ENCODE peak calls at places on chromosomes 16 and 17, in seven cellular contexts. P is HepG2, F is tibial nerve, Q is IMR-90, B is body of pancreas, M is stomach, Z is testis. G is an unnamed sample. For H3K4me1, the result is how much of the 10 kb centered on the place peaks cover.

GRCh38 chr17:65278050-65278819 is 141.1 kb downstream of the RGS9 start:
- DNase-seq in P (peak), F (no peak), Q (peak), B (peak), M (peak), Z (peak), G (peak)

GRCh38 chr16:57865746-57866528 is 63.6 kb upstream of the KIFC3 start:
- DNase-seq in P (no peak), F (no peak), Q (no peak), B (no peak), M (no peak), Z (no peak), G (no peak)

GRCh38 chr17:77100009-77100408 is 40.8 kb upstream of the SEC14L1 start:
- DNase-seq in P (no peak), F (peak), Q (no peak), B (no peak), M (peak), Z (peak), G (peak)

GRCh38 chr16:54649846-54650245 is 280.8 kb upstream of the IRX5 start:
- DNase-seq in P (no peak), F (no peak), Q (no peak), B (no peak), M (no peak), Z (no peak), G (no peak)

GRCh38 chr17:44318077-44318892 is 6.3 kb downstream of the SLC25A39 start:
- DNase-seq in P (no peak), F (no peak), Q (no peak), B (no peak), M (no peak), Z (no peak), G (no peak)

GRCh38 chr17:76911299-76912007 is 43.2 kb downstream of the MGAT5B start:
- DNase-seq in P (no peak), F (no peak), Q (no peak), B (no peak), M (no peak), Z (no peak), G (no peak)

GRCh38 chr17:56173958-56174357 is 20.7 kb downstream of the ANKFN1 start:
- DNase-seq in P (no peak), F (no peak), Q (no peak), B (no peak), M (no peak), Z (no peak), G (no peak)

GRCh38 chr17:69492410-69493071 is 78.0 kb downstream of the MAP2K6 start:
- DNase-seq in P (no peak), F (no peak), Q (peak), B (no peak), M (no peak), Z (no peak), G (no peak)

GRCh38 chr17:13650096-13650675 is 48.5 kb upstream of the HS3ST3A1 start:
- DNase-seq in P (no peak), F (no peak), Q (peak), B (no peak), M (no peak), Z (no peak), G (no peak)

GRCh38 chr16:48542020-48542473 is 67.9 kb downstream of the N4BP1 start:
- DNase-seq in P (no peak), F (peak), Q (peak), B (no peak), M (no peak), Z (peak), G (peak)

GRCh38 chr17:81254955-81255717 is 16.0 kb downstream of the NDUFAF8 start:
- DNase-seq in P (peak), F (peak), Q (peak), B (peak), M (peak), Z (peak), G (peak)

GRCh38 chr16:59198487-59198886 is 464.4 kb upstream of the GOT2 start:
- DNase-seq in P (no peak), F (no peak), Q (no peak), B (no peak), M (no peak), Z (no peak), G (no peak)

GRCh38 chr17:59353936-59354755 is 22.7 kb downstream of the YPEL2 start:
- DNase-seq in P (no peak), F (no peak), Q (no peak), B (no peak), M (no peak), Z (no peak), G (no peak)

GRCh38 chr17:22266231-22266630 is 573.9 kb downstream of the KCNJ18 start:
- DNase-seq in P (no peak), F (no peak), Q (no peak), B (no peak), M (peak), Z (peak), G (no peak)

GRCh38 chr16:88815901-88816589 is 4.3 kb upstream of the APRT start:
- DNase-seq in P (peak), F (no peak), Q (no peak), B (peak), M (peak), Z (no peak), G (peak)

GRCh38 chr17:76534831-76535732 is 2.4 kb downstream of the CYGB start:
- DNase-seq in P (no peak), F (no peak), Q (no peak), B (no peak), M (no peak), Z (no peak), G (no peak)

GRCh38 chr17:43956222-43956621 is 2.5 kb upstream of the PYY start:
- DNase-seq in P (no peak), F (no peak), Q (no peak), B (no peak), M (no peak), Z (no peak), G (no peak)

GRCh38 chr16:86355538-86355937 is 154.8 kb upstream of the FOXF1 start:
- DNase-seq in P (no peak), F (no peak), Q (peak), B (no peak), M (no peak), Z (no peak), G (no peak)

GRCh38 chr17:73309727-73310555 is 1.9 kb downstream of the CDC42EP4 start:
- DNase-seq in P (no peak), F (no peak), Q (no peak), B (peak), M (peak), Z (peak), G (peak)

GRCh38 chr16:21645261-21645721 is 7.1 kb downstream of the IGSF6 start:
- DNase-seq in P (no peak), F (no peak), Q (peak), B (no peak), M (no peak), Z (no peak), G (no peak)

GRCh38 chr16:69465083-69465721 is 40.8 kb downstream of the CYB5B start:
- DNase-seq in P (peak), F (no peak), Q (peak), B (no peak), M (no peak), Z (no peak), G (peak)

GRCh38 chr16:59886021-59886420 is 1151.9 kb upstream of the GOT2 start:
- DNase-seq in P (no peak), F (peak), Q (peak), B (no peak), M (no peak), Z (peak), G (no peak)

GRCh38 chr16:8696880-8697279 is 22.5 kb downstream of the ABAT start:
- DNase-seq in P (no peak), F (no peak), Q (no peak), B (no peak), M (no peak), Z (no peak), G (no peak)

GRCh38 chr16:56641166-56641565 is 2.7 kb downstream of the MT1A start:
- DNase-seq in P (no peak), F (no peak), Q (no peak), B (no peak), M (no peak), Z (no peak), G (no peak)

GRCh38 chr17:79414520-79415065 is 196.3 kb downstream of the RBFOX3 start:
- DNase-seq in P (no peak), F (no peak), Q (no peak), B (no peak), M (no peak), Z (no peak), G (no peak)

GRCh38 chr16:83113317-83113716 is 486.5 kb downstream of the CDH13 start:
- DNase-seq in P (peak), F (no peak), Q (peak), B (no peak), M (no peak), Z (peak), G (no peak)

GRCh38 chr16:48393843-48394703 is 8.9 kb upstream of the SIAH1 start:
- DNase-seq in P (no peak), F (peak), Q (peak), B (peak), M (no peak), Z (peak), G (no peak)

GRCh38 chr17:79913451-79913850 is 74.2 kb upstream of the CBX4 start:
- DNase-seq in P (no peak), F (no peak), Q (no peak), B (no peak), M (no peak), Z (no peak), G (no peak)

GRCh38 chr17:52106638-52107261 is 51.8 kb downstream of the CA10 start:
- DNase-seq in P (peak), F (peak), Q (no peak), B (peak), M (peak), Z (peak), G (peak)

GRCh38 chr17:37490638-37491614 is 1.2 kb downstream of the DUSP14 start:
- DNase-seq in P (peak), F (no peak), Q (peak), B (peak), M (no peak), Z (peak), G (peak)

GRCh38 chr16:19389246-19389645 is 28.4 kb upstream of the TMC5 start:
- DNase-seq in P (peak), F (no peak), Q (no peak), B (peak), M (peak), Z (peak), G (peak)

GRCh38 chr17:63437287-63438091 is 8.6 kb downstream of the CYB561 start:
- DNase-seq in P (no peak), F (peak), Q (no peak), B (peak), M (peak), Z (peak), G (no peak)

GRCh38 chr17:60863892-60864673 is 186.4 kb downstream of the BCAS3 start:
- DNase-seq in P (no peak), F (no peak), Q (peak), B (no peak), M (no peak), Z (no peak), G (no peak)

GRCh38 chr17:73379814-73380213 is 68.0 kb upstream of the CDC42EP4 start:
- DNase-seq in P (no peak), F (no peak), Q (no peak), B (no peak), M (no peak), Z (no peak), G (no peak)

GRCh38 chr17:248337-249235 is 67.1 kb upstream of the DOC2B start:
- DNase-seq in P (no peak), F (peak), Q (no peak), B (peak), M (no peak), Z (no peak), G (peak)

GRCh38 chr16:68902376-68903345 is 59.3 kb downstream of the TANGO6 start:
- DNase-seq in P (peak), F (no peak), Q (peak), B (peak), M (no peak), Z (peak), G (peak)

GRCh38 chr16:5007256-5007655 is 26.5 kb downstream of the NAGPA start:
- DNase-seq in P (no peak), F (no peak), Q (no peak), B (no peak), M (no peak), Z (no peak), G (no peak)

GRCh38 chr16:25023541-25023940 is 8.4 kb upstream of the ARHGAP17 start:
- DNase-seq in P (no peak), F (no peak), Q (no peak), B (no peak), M (no peak), Z (no peak), G (no peak)

GRCh38 chr17:7404737-7405412 is 978 bp upstream of the TMEM256 start:
- DNase-seq in P (no peak), F (peak), Q (no peak), B (peak), M (peak), Z (peak), G (no peak)
- TF ChIP-seq POLR2A in P (no peak), F (peak), Q (peak), B (peak), M (no peak), Z (no peak), G (peak)

GRCh38 chr17:29722411-29723198 is 99.9 kb upstream of the CORO6 start:
- DNase-seq in P (no peak), F (peak), Q (peak), B (peak), M (no peak), Z (peak), G (peak)
- H3K4me1 ChIP-seq in P (under half), F (under half), Q (under half), B (under half), M (under half), Z (under half), G (under half)

GRCh38 chr16:62967606-62968005 is 931.4 kb upstream of the CDH8 start:
- DNase-seq in P (no peak), F (no peak), Q (no peak), B (no peak), M (no peak), Z (no peak), G (no peak)
- TF ChIP-seq POLR2A in P (no peak), F (no peak), Q (no peak), B (no peak), M (no peak), Z (no peak), G (no peak)

GRCh38 chr16:2949705-2950399 is 14.2 kb upstream of the KREMEN2 start:
- DNase-seq in P (no peak), F (no peak), Q (no peak), B (no peak), M (no peak), Z (no peak), G (no peak)
- H3K4me1 ChIP-seq in P (under half), F (under half), Q (under half), B (under half), M (under half), Z (under half), G (under half)

GRCh38 chr16:15672514-15673167 is 22.6 kb downstream of the NDE1 start:
- DNase-seq in P (peak), F (peak), Q (peak), B (peak), M (peak), Z (peak), G (peak)
- TF ChIP-seq POLR2A in P (peak), F (peak), Q (no peak), B (no peak), M (no peak), Z (no peak), G (no peak)

GRCh38 chr16:12440233-12440530 is 363.5 kb downstream of the CPPED1 start:
- DNase-seq in P (no peak), F (no peak), Q (peak), B (no peak), M (no peak), Z (no peak), G (no peak)
- H3K4me1 ChIP-seq in P (under half), F (under half), Q (under half), B (under half), M (under half), Z (under half), G (under half)

DNA sequence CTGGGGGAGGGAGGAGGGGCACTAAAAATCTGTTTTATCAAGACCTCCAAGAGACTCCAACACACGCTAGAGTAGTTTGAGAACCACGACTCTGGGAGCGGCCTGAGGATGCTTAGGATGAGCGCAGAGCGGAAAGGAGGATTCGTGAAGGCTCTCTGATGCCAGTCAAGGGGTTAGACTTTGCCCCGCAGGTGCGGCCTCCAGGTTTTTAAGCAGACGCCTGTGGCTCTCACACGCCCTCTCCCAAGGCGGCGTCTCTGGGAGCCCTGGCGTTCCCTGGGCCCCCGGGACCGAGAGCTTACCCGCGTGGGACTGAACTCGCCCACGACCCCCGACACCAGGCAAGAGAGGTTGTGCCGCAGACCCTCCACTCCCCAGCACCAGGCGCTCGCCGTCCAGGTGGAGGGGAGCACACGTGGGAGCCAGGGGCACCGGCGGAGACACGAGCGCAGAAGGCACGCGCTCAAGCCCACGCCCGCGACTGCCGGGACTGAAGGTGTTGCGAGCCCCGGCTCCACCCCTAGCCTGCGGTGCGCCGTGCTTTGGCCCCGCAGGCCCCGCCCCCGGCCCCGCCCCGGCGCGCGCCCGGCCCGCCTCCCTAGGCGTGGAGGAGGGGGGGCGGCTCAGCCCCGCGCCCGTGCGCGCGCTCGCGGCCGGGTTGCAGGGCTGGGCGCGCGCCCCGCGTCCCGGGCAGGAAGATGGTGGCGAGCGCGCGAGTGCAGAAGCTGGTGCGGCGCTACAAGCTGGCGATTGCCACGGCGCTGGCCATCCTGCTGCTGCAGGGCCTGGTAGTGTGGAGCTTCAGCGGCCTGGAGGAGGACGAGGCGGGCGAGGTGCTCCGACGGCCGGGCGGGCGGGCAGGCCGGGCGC is at the start of gene XYLT2:
- DNase-seq in P (peak), F (peak), Q (peak), B (peak), M (peak), Z (peak), G (peak)
- TF ChIP-seq POLR2A in P (peak), F (peak), Q (no peak), B (peak), M (no peak), Z (no peak), G (peak)

DNA sequence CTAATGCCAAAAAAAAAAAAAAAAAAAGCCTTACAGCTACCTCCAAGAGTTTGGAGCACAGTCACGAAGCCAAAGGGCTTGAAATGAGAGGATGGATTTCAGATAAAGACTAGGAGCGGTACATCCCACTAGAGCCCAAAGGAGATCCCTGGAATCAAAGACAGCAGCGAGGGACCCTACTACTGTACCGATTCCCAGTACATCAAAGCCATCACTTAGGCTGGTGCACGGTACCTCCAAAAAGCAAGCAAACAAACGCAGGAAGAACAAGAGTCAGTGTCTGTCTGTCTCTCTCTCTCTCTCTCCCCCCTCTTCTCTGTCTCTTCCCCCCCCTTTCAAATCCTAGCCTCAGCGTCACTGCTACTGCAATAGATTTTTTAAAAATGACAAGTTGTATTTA is 12.3 kb upstream of the ZFHX3 start:
- DNase-seq in P (no peak), F (no peak), Q (no peak), B (no peak), M (no peak), Z (no peak), G (no peak)
- H3K4me1 ChIP-seq in P (under half), F (under half), Q (under half), B (under half), M (under half), Z (under half), G (under half)

DNA sequence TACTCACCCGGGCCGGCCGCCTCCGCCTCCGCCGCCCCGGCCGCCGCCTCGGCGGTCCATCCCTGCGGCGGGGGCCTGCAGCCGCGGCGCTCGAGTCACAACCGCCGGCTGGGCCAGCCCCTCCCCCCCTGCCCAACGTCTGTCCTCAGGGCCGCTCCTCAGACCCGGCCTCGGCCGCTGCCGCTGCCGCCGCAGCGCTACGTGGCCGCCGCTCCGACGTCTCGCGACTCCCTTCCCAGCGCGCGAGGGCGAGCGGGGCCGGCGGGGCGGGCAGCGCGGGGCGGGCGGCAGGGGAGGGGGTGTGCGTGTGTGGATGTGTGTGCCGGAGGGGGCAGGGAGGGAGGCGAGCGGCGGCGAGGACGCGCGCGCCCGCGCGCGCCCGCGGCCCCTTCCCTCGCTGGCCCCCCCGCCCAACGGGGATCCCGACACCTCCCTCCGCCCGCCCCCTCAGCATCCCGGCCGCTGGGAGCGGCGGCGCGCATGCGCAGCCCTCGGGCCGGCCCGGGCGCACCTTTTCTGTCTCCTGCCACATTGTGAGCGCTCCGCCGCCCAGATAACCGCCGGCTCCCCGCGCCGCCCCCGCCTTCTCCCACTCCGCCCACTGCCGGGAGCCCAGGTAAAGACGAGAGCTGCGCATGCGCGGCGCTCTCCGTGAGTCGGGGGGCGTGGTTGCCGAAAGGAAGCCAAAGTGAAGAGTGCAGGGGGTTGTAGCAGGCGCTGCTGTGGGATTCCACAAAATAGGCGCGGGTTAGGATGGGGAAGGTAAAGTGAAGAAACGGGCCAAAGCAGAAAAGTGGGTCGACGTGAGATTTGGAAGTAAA is at the start of gene ZNF652:
- DNase-seq in P (peak), F (peak), Q (peak), B (peak), M (peak), Z (peak), G (peak)
- TF ChIP-seq POLR2A in P (peak), F (no peak), Q (no peak), B (peak), M (no peak), Z (no peak), G (no peak)

G was measured in transverse colon.